ENCODE peak calls at places on chromosomes 5 and 9, in five cellular contexts. Z, P, Y, G and W are unnamed samples.
A peak's percentile ranks its signal among the peaks of the same experiment; 100 is the strongest.

GRCh38 chr9:72480931-72481330 is 40.5 kb upstream of the TMC1 start:
- DNase-seq in Z (no peak), P (no peak), Y (no peak), G (no peak), W (no peak)

GRCh38 chr5:88687253-88687955 is 195.6 kb downstream of the MEF2C start:
- DNase-seq in Z (no peak), P (no peak), Y (no peak), G (no peak), W (no peak)

GRCh38 chr5:145056805-145057204 is 778.3 kb downstream of the PRELID2 start:
- DNase-seq in Z (no peak), P (no peak), Y (no peak), G (no peak), W (no peak)

GRCh38 chr5:168023190-168023589 is 268.3 kb upstream of the WWC1 start:
- DNase-seq in Z (peak; percentile 11), P (no peak), Y (no peak), G (no peak), W (no peak)

GRCh38 chr5:172984244-172984953 is 828 bp downstream of the ATP6V0E1 start:
- DNase-seq in Z (peak; percentile 86), P (peak; percentile 67), Y (peak; percentile 59), G (peak; percentile 75), W (peak; percentile 73)

GRCh38 chr9:97491216-97491999 is 10.1 kb upstream of the TMOD1 start:
- DNase-seq in Z (no peak), P (no peak), Y (no peak), G (no peak), W (no peak)

GRCh38 chr9:80836013-80836412 is 853.3 kb downstream of the TLE1 start:
- DNase-seq in Z (no peak), P (no peak), Y (no peak), G (no peak), W (no peak)

GRCh38 chr5:146618434-146618833 is 102.4 kb upstream of the GPR151 start:
- DNase-seq in Z (no peak), P (no peak), Y (no peak), G (no peak), W (no peak)

GRCh38 chr5:110785356-110785755 is 46.5 kb downstream of the SLC25A46 start:
- DNase-seq in Z (no peak), P (no peak), Y (no peak), G (no peak), W (no peak)

GRCh38 chr9:23322392-23322791 is 503.6 kb downstream of the ELAVL2 start:
- DNase-seq in Z (peak; percentile 11), P (no peak), Y (no peak), G (no peak), W (peak; percentile 7)

GRCh38 chr5:54443264-54443663 is 12.2 kb upstream of the HSPB3 start:
- DNase-seq in Z (peak; percentile 51), P (no peak), Y (no peak), G (no peak), W (peak; percentile 23)

GRCh38 chr5:123776761-123777160 is 264.8 kb downstream of the CSNK1G3 start:
- DNase-seq in Z (no peak), P (no peak), Y (no peak), G (no peak), W (no peak)

GRCh38 chr5:179467441-179467840 is 82.9 kb upstream of the RUFY1 start:
- DNase-seq in Z (no peak), P (no peak), Y (no peak), G (no peak), W (no peak)

GRCh38 chr5:169190860-169191259 is 110.1 kb downstream of the SLIT3 start:
- DNase-seq in Z (no peak), P (no peak), Y (no peak), G (no peak), W (no peak)

GRCh38 chr9:124553738-124554137 is 46.5 kb upstream of the NR5A1 start:
- DNase-seq in Z (no peak), P (no peak), Y (no peak), G (no peak), W (no peak)

GRCh38 chr9:124122813-124123462 is 111.4 kb downstream of the LHX2 start:
- DNase-seq in Z (no peak), P (no peak), Y (no peak), G (no peak), W (no peak)

GRCh38 chr9:130289711-130290241 is 24.2 kb downstream of the HMCN2 start:
- DNase-seq in Z (no peak), P (no peak), Y (no peak), G (no peak), W (no peak)

GRCh38 chr9:92066131-92066530 is 49.1 kb downstream of the SPTLC1 start:
- DNase-seq in Z (no peak), P (no peak), Y (no peak), G (no peak), W (no peak)

GRCh38 chr9:95735701-95736100 is 139.8 kb upstream of the ERCC6L2 start:
- DNase-seq in Z (no peak), P (no peak), Y (no peak), G (no peak), W (no peak)

GRCh38 chr5:111259636-111260035 is 35.5 kb downstream of the CAMK4 start:
- DNase-seq in Z (no peak), P (no peak), Y (no peak), G (no peak), W (no peak)

GRCh38 chr9:84669293-84670105 is at the start of gene NTRK2:
- DNase-seq in Z (peak; percentile 69), P (no peak), Y (no peak), G (no peak), W (no peak)

GRCh38 chr5:74866653-74867162 is 521 bp upstream of the FAM169A start:
- DNase-seq in Z (peak; percentile 70), P (no peak), Y (no peak), G (no peak), W (no peak)

GRCh38 chr5:53219174-53219573 is 109.6 kb upstream of the MOCS2 start:
- DNase-seq in Z (no peak), P (no peak), Y (no peak), G (no peak), W (no peak)

GRCh38 chr5:124888622-124889521 is 142.4 kb upstream of the ZNF608 start:
- DNase-seq in Z (peak; percentile 26), P (no peak), Y (no peak), G (no peak), W (no peak)
- H3K4me3 ChIP-seq in Z (no peak overlapping the region), P (no peak overlapping the region), Y (no peak overlapping the region), G (no peak overlapping the region), W (no peak overlapping the region)

GRCh38 chr5:138064526-138064925 is 19.3 kb upstream of the WNT8A start:
- DNase-seq in Z (no peak), P (no peak), Y (no peak), G (no peak), W (no peak)

GRCh38 chr5:138065102-138065501 is 18.7 kb upstream of the WNT8A start:
- DNase-seq in Z (peak; percentile 24), P (no peak), Y (no peak), G (no peak), W (no peak)

GRCh38 chr5:138068742-138069375 is 15.0 kb upstream of the WNT8A start:
- DNase-seq in Z (peak; percentile 54), P (peak; percentile 48), Y (peak; percentile 57), G (peak; percentile 58), W (peak; percentile 55)
- H3K4me3 ChIP-seq in Z (no peak overlapping the region), P (no peak overlapping the region), Y (no peak overlapping the region), G (no peak overlapping the region), W (no peak overlapping the region)

GRCh38 chr5:31193026-31193425 is 460 bp upstream of the CDH6 start:
- DNase-seq in Z (no peak), P (no peak), Y (no peak), G (no peak), W (no peak)
- H3K4me3 ChIP-seq in Z (peak overlapping the region; percentile 97), P (no peak overlapping the region), Y (no peak overlapping the region), G (no peak overlapping the region), W (no peak overlapping the region)

DNA sequence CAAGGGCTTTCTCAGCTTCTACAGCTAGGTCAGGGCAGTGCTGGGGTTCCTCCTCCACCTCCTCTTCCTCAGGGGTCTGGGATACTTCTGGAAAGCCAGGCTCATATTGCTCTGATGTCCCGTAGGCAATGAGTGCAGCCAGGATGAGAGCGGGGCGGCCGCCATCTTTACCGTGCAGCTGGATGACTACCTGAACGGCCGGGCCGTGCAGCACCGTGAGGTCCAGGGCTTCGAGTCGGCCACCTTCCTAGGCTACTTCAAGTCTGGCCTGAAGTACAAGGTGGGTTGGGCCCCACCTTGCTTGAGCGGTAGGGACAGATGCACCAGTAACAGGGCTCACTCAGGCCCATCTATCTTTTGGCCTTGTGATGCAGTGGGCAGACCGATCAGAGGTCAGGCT is 34.8 kb downstream of the GSN start:
- DNase-seq in Z (no peak), P (no peak), Y (no peak), G (no peak), W (no peak)
- H3K4me3 ChIP-seq in Z (no peak overlapping the region), P (no peak overlapping the region), Y (no peak overlapping the region), G (no peak overlapping the region), W (no peak overlapping the region)

DNA sequence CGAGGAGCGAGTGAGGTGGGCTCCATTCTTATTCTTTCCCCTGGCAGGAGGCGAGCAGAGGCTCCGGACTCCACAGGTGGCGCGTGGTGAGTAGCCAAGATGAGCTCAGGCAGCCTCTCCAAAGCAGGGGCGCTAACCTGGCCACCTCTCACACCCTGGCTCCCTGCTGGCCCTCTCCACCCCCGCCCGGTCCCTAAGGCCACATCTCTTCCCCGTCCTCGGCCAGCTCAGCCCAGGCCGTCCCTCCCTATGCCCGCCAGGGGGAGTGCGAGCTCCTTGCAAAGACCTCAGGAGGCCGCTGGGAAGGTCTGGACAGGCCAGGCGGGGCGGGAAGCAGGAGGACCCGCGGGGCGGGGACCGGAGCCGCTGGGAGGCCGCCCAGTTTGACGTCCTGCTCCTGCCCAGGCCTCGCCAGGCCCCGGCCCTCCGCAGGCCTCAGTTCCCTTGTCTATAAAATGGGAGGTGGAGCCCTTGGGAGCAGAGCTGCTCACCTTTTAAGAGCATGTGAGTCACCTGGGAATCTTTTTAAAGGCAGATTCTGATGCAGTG is 46.3 kb upstream of the GGTA1 start:
- DNase-seq in Z (peak; percentile 97), P (peak; percentile 20), Y (peak; percentile 48), G (peak; percentile 46), W (peak; percentile 44)
- H3K4me3 ChIP-seq in Z (no peak overlapping the region), P (no peak overlapping the region), Y (no peak overlapping the region), G (no peak overlapping the region), W (no peak overlapping the region)

DNA sequence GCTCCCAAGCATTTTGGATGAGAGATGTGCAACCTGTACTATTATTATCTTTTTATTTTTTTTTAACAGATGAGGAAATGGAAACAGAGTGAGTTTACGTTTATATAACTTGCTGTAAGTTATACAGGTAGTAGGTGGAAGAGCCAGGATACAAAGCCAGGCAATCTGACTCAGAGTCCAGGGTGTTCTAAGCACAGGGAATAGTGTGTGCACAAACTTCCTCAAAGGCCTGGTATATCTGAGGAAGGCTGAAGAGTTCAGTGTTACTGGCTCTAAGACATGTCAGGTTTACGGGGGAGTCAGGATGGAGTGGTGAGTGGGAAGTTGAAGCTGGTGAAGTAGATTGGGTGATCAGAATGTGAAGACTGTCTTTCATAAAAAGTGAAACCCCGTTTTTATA is 353.6 kb downstream of the KDM4C start:
- DNase-seq in Z (no peak), P (no peak), Y (no peak), G (no peak), W (no peak)
- H3K4me3 ChIP-seq in Z (no peak overlapping the region), P (no peak overlapping the region), Y (no peak overlapping the region), G (no peak overlapping the region), W (no peak overlapping the region)

GRCh38 chr9:119027901-119028699 is 341.1 kb downstream of the BRINP1 start:
- DNase-seq in Z (no peak), P (no peak), Y (no peak), G (no peak), W (no peak)
- H3K4me3 ChIP-seq in Z (no peak overlapping the region), P (no peak overlapping the region), Y (no peak overlapping the region), G (no peak overlapping the region), W (no peak overlapping the region)